ENCODE peak calls at places on chromosomes 2 and 18, in five cellular contexts. Y is GM12878, U is HepG2, E is SK-N-SH, J is K562. G is an unnamed sample.

GRCh38 chr2:65639156-65639876 is 206.9 kb upstream of the SPRED2 start:
- DNase-seq in E (no peak), J (no peak), Y (no peak), U (no peak), G (peak)

GRCh38 chr18:62524443-62525200 is 1.8 kb downstream of the ZCCHC2 start:
- DNase-seq in U (no peak), J (peak), Y (no peak), E (peak), G (peak)

GRCh38 chr2:69754633-69755032 is 12.7 kb downstream of the ANXA4 start:
- DNase-seq in J (no peak), U (no peak), Y (no peak), E (no peak), G (no peak)

GRCh38 chr18:53753616-53754015 is 470.9 kb downstream of the MBD2 start:
- DNase-seq in J (no peak), U (no peak), E (peak), Y (no peak), G (no peak)

GRCh38 chr18:2924920-2925319 is 78.1 kb downstream of the EMILIN2 start:
- DNase-seq in J (no peak), Y (no peak), E (no peak), U (no peak), G (no peak)

GRCh38 chr2:113894156-113894743 is 4.4 kb downstream of the ACTR3 start:
- DNase-seq in J (no peak), E (no peak), U (peak), Y (no peak), G (peak)

GRCh38 chr2:120344991-120345975 is 653 bp upstream of the INHBB start:
- DNase-seq in E (peak), Y (no peak), J (no peak), U (no peak), G (no peak)

GRCh38 chr18:78999939-79000338 is 20.3 kb downstream of the SALL3 start:
- DNase-seq in U (no peak), Y (no peak), J (no peak), E (no peak), G (no peak)

GRCh38 chr18:5488844-5489243 is 55.0 kb downstream of the EPB41L3 start:
- DNase-seq in E (no peak), U (peak), Y (no peak), J (no peak), G (no peak)

GRCh38 chr2:136232447-136233172 is 114.7 kb upstream of the CXCR4 start:
- DNase-seq in J (no peak), Y (no peak), U (no peak), E (no peak), G (no peak)

GRCh38 chr2:71596011-71596410 is 142.7 kb downstream of the DYSF start:
- DNase-seq in J (no peak), Y (no peak), U (no peak), E (no peak), G (no peak)

GRCh38 chr2:136206613-136207012 is 88.7 kb upstream of the CXCR4 start:
- DNase-seq in E (no peak), J (no peak), U (no peak), Y (peak), G (no peak)

GRCh38 chr18:62741118-62741566 is 25.8 kb downstream of the PHLPP1 start:
- DNase-seq in J (peak), Y (no peak), U (peak), E (no peak), G (peak)

GRCh38 chr2:169478339-169478738 is 955 bp upstream of the BBS5 start:
- DNase-seq in J (no peak), Y (no peak), E (no peak), U (peak), G (peak)

GRCh38 chr2:147449323-147450080 is 395.3 kb upstream of the ACVR2A start:
- DNase-seq in Y (no peak), E (peak), U (no peak), J (no peak), G (no peak)

GRCh38 chr2:26780203-26780760 is 5.6 kb upstream of the CENPA start:
- DNase-seq in E (no peak), J (no peak), Y (no peak), U (no peak), G (no peak)

GRCh38 chr2:51995293-51995692 is 963.4 kb upstream of the NRXN1 start:
- DNase-seq in E (no peak), Y (no peak), J (no peak), U (no peak), G (peak)

GRCh38 chr2:193240752-193241151 is 1046.0 kb upstream of the TMEFF2 start:
- DNase-seq in U (peak), J (no peak), E (peak), Y (no peak), G (no peak)
- TF ChIP-seq CTCF in U (peak), J (no peak), E (peak), Y (no peak), G (no peak)

GRCh38 chr2:102209474-102209873 is 22.7 kb downstream of the IL1RL2 start:
- DNase-seq in Y (no peak), J (no peak), E (no peak), U (peak), G (no peak)

GRCh38 chr2:102204638-102205037 is 17.8 kb downstream of the IL1RL2 start:
- DNase-seq in U (no peak), Y (no peak), J (no peak), E (no peak), G (no peak)

GRCh38 chr2:102208774-102209173 is 22.0 kb downstream of the IL1RL2 start:
- DNase-seq in J (no peak), E (no peak), U (no peak), Y (no peak), G (no peak)

DNA sequence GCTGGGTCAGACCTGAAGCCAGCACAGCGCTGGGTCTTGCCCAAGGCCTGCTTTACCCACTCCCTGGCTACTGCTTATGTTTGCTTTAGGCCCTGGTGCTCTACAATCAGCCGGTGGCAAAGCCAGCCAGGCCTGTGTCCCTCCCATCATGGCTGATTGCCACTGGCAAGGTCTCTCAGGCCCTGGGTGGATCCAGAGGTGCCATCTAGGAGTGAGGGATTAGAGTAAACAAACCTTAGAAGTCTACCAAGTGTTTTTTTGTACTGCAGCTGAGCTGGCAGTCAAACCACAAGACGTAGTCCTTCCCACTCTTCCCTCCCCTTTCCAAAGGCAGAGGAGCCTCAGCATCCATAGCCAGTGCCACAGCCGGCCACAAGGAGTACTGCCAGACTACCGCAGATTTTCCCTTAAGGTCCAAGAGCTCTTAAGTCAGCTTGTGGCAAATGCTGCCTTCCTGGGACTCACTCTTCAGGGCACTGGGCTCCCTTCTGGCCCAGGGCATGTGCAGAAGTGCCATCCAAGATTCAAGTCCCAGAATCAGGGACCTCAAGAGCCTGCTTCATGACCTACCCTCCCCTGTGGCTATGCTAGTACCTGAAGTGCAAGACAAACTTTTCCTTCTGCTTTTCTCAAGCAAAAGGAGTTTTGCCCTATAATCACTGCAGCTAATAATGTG is 20.0 kb downstream of the IL1RL2 start:
- DNase-seq in J (no peak), E (no peak), Y (no peak), U (no peak), G (no peak)
- TF ChIP-seq MXI1 in J (no peak), E (no peak), Y (no peak), U (no peak), G (no peak)

GRCh38 chr2:236178921-236179652 is 10.9 kb upstream of the GBX2 start:
- DNase-seq in E (peak), U (no peak), Y (no peak), J (no peak), G (no peak)

GRCh38 chr2:236176951-236177350 is 8.8 kb upstream of the GBX2 start:
- DNase-seq in U (no peak), E (peak), Y (no peak), J (no peak), G (no peak)

GRCh38 chr2:236176417-236176816 is 8.2 kb upstream of the GBX2 start:
- DNase-seq in J (peak), E (peak), U (peak), Y (no peak), G (peak)

GRCh38 chr2:236177967-236178909 is 10.1 kb upstream of the GBX2 start:
- DNase-seq in J (peak), E (peak), U (peak), Y (no peak), G (peak)

DNA sequence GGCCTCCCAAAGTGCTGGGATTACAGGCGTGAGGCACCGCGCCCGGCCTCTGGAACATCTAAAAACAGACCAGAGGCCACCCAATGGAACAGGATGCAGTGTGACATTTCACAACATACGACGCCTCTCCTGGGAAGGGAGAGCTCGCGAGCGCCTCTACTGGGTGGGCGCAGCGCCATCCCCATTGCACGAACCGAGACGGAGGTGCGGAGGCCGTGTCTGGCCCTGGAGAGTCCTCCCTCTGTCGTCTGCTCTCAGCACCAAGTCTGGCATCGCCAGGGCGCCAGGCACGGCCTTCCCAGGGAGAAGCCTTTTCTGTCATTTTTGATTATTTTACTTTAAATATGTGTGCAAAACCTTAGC is 9.4 kb upstream of the GBX2 start:
- DNase-seq in Y (no peak), J (peak), U (peak), E (peak), G (peak)
- TF ChIP-seq CTCF in Y (peak), J (peak), U (peak), E (no peak), G (peak)

DNA sequence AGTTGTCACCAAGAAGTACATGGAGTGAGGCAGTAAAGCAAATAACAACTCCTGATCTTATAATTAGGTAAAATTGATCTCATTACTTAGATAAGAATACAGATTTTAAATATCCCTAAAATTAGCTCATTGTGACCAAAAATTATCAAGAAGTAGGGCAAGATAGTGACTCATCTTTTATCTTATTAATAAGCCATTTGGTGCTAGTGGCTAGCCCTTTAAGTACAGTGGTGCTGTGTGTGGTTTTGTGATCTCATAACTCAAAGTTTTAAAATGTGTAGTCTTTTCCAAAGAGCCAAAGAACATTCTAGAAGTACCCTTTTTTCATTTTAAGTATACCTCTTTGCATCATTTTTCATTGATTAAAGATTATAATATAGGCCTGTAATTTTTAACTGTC is 569.4 kb upstream of the SETBP1 start:
- DNase-seq in U (no peak), E (no peak), Y (no peak), J (no peak), G (no peak)
- TF ChIP-seq MXI1 in U (no peak), E (no peak), Y (no peak), J (no peak), G (no peak)

DNA sequence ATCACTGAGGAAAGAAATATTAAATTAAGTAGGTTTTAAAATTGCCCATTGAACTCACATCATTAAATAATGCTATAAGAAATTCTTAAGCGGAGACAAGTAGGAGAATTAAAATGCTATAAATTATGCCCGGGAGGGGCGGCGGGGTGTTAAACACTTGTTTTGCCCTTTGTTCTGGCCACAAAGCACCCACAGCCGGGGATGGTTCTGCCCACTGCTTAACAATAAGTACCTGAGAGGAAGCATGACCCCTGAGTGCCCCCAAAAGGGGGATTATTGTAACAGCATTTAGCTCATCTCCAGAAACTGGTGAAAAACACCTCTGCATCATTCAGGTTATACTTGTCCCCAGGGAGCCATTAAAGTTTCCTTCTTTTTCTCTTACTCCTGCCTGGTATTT is 332.7 kb upstream of the POU3F3 start:
- DNase-seq in Y (no peak), J (no peak), E (peak), U (peak), G (no peak)
- TF ChIP-seq CTCF in Y (no peak), J (no peak), E (no peak), U (peak), G (no peak)

DNA sequence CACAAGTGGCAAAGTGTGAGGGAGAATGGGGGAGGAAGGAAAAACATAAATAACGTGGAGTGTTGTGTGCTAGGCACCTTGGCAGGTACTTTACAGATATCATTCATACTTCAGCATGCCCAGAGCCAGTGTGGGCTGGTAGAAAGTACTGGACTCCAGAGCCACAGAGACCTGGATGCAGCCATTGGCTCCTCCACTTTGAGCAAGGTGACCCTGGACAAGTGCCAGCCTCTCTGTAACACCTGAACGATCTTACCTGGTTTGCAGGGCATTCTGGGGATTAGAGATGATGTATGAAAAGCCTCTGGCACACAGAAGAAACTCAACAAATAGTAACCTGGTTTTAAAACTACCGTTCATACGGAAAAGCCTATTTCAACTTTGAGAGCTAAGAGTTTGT is 6.3 kb downstream of the LOXHD1 start:
- DNase-seq in U (no peak), Y (no peak), J (no peak), E (no peak), G (no peak)
- TF ChIP-seq MXI1 in U (no peak), Y (no peak), J (no peak), E (no peak), G (no peak)

G was measured in IMR-90.